ENCODE peak calls at places on chromosomes 16 and 17, in six cellular contexts. I is HCT116, N is GM23248, F is astrocyte, Y is neural progenitor cell, E is H1. O is an unnamed sample.

GRCh38 chr17:66241839-66242238 is 12.6 kb upstream of the APOH start:
- DNase-seq in Y (no peak), E (no peak), I (no peak), F (no peak), N (no peak), O (no peak)

GRCh38 chr16:1612320-1613111 is at the start of gene CRAMP1:
- DNase-seq in E (no peak), Y (peak; percentile 54), N (peak; percentile 67), I (no peak), F (no peak), O (no peak)

GRCh38 chr16:19294156-19294649 is 8.7 kb downstream of the CLEC19A start:
- DNase-seq in F (no peak), I (no peak), E (no peak), Y (no peak), N (no peak), O (no peak)

GRCh38 chr16:89412811-89413210 is 77.5 kb downstream of the ANKRD11 start:
- DNase-seq in E (no peak), N (no peak), I (no peak), F (no peak), Y (peak; percentile 78), O (no peak)

GRCh38 chr16:46929378-46930332 is 43.8 kb downstream of the DNAJA2 start:
- DNase-seq in N (peak; percentile 66), Y (peak; percentile 70), I (peak; percentile 18), E (peak; percentile 94), F (peak; percentile 11), O (peak; percentile 47)

GRCh38 chr16:80369559-80369958 is 171.2 kb upstream of the DYNLRB2 start:
- DNase-seq in N (peak; percentile 78), E (peak; percentile 52), I (no peak), Y (peak; percentile 84), F (peak; percentile 41), O (peak; percentile 64)

GRCh38 chr17:76597156-76598003 is 11.7 kb upstream of the ST6GALNAC2 start:
- DNase-seq in E (no peak), N (no peak), I (no peak), Y (no peak), F (no peak), O (no peak)

GRCh38 chr17:44400226-44400847 is 10.9 kb upstream of the ITGA2B start:
- DNase-seq in F (no peak), Y (peak; percentile 18), N (peak; percentile 49), E (peak; percentile 43), I (peak; percentile 12), O (peak; percentile 14)

GRCh38 chr17:50110591-50111349 is 15.6 kb downstream of the PDK2 start:
- DNase-seq in F (no peak), I (no peak), N (no peak), E (no peak), Y (no peak), O (no peak)

GRCh38 chr16:30184430-30185140 is 1.2 kb downstream of the CORO1A start:
- DNase-seq in F (no peak), E (peak; percentile 46), Y (no peak), N (no peak), I (no peak), O (no peak)

GRCh38 chr17:40646791-40647548 is 648 bp downstream of the SMARCE1 start:
- DNase-seq in N (peak; percentile 71), I (peak; percentile 28), Y (peak; percentile 62), F (peak; percentile 56), E (no peak), O (peak; percentile 69)

GRCh38 chr17:68019336-68019674 is 16.2 kb upstream of the KPNA2 start:
- DNase-seq in E (no peak), F (no peak), N (no peak), Y (no peak), I (no peak), O (no peak)

GRCh38 chr17:65564793-65565192 is 3.3 kb upstream of the AXIN2 start:
- DNase-seq in Y (peak; percentile 52), E (no peak), I (no peak), N (no peak), F (peak; percentile 32), O (peak; percentile 54)

GRCh38 chr16:73054732-73055481 is 7.0 kb upstream of the ZFHX3 start:
- DNase-seq in F (peak; percentile 69), Y (no peak), N (peak; percentile 58), I (no peak), E (no peak), O (peak; percentile 72)

GRCh38 chr16:53071748-53072301 is 17.0 kb downstream of the CHD9 start:
- DNase-seq in N (no peak), F (no peak), I (no peak), Y (no peak), E (no peak), O (peak; percentile 28)

GRCh38 chr16:80993293-80993691 is 13.4 kb downstream of the CMC2 start:
- DNase-seq in E (no peak), I (no peak), Y (no peak), F (peak; percentile 98), N (peak; percentile 93), O (peak; percentile 98)

GRCh38 chr17:40319651-40320550 is 10.9 kb downstream of the RARA start:
- DNase-seq in Y (no peak), F (no peak), N (peak; percentile 53), E (no peak), I (no peak), O (no peak)

GRCh38 chr17:67020293-67020766 is 24.0 kb upstream of the CACNG1 start:
- DNase-seq in I (no peak), N (no peak), Y (no peak), F (no peak), E (no peak), O (no peak)

GRCh38 chr16:8655184-8655717 is 19.2 kb upstream of the ABAT start:
- DNase-seq in E (no peak), N (peak; percentile 48), F (peak; percentile 7), Y (peak; percentile 49), I (no peak), O (peak; percentile 39)

GRCh38 chr16:1407749-1408148 is 6.8 kb downstream of the UNKL start:
- DNase-seq in E (no peak), N (peak; percentile 61), I (no peak), Y (no peak), F (peak; percentile 34), O (peak; percentile 44)

GRCh38 chr16:54657058-54657708 is 273.5 kb upstream of the IRX5 start:
- DNase-seq in F (peak; percentile 69), E (no peak), Y (no peak), I (peak; percentile 81), N (peak; percentile 76), O (peak; percentile 78)

GRCh38 chr17:21228845-21229244 is 14.9 kb upstream of the TMEM11 start:
- DNase-seq in F (no peak), Y (no peak), I (no peak), E (no peak), N (no peak), O (no peak)

GRCh38 chr16:83713597-83713996 is 94.2 kb upstream of the HSBP1 start:
- DNase-seq in Y (no peak), F (no peak), N (no peak), E (no peak), I (no peak), O (no peak)

GRCh38 chr17:55263565-55264272 is 1.0 kb upstream of the HLF start:
- DNase-seq in F (no peak), N (no peak), Y (peak; percentile 41), I (no peak), E (peak; percentile 51), O (no peak)

GRCh38 chr17:82775033-82775823 is 23.4 kb downstream of the TBCD start:
- DNase-seq in I (peak; percentile 24), F (peak; percentile 10), N (peak; percentile 66), E (peak; percentile 93), Y (peak; percentile 74), O (peak; percentile 40)

GRCh38 chr17:36938566-36939058 is 1.3 kb downstream of the LHX1 start:
- DNase-seq in Y (peak; percentile 70), N (no peak), I (no peak), E (no peak), F (no peak), O (no peak)

GRCh38 chr16:25063865-25064264 is 47.7 kb upstream of the LCMT1 start:
- DNase-seq in E (no peak), I (no peak), F (peak; percentile 80), Y (no peak), N (peak; percentile 70), O (peak; percentile 81)

GRCh38 chr16:25064967-25065366 is 46.6 kb upstream of the LCMT1 start:
- DNase-seq in F (peak; percentile 6), N (peak; percentile 14), Y (peak; percentile 13), I (no peak), E (no peak), O (peak; percentile 6)

GRCh38 chr16:25063102-25063501 is 47.9 kb upstream of the ARHGAP17 start:
- DNase-seq in I (no peak), N (no peak), E (no peak), Y (no peak), F (no peak), O (no peak)

GRCh38 chr16:25065899-25066298 is 45.6 kb upstream of the LCMT1 start:
- DNase-seq in I (no peak), Y (no peak), N (no peak), F (no peak), E (peak; percentile 52), O (no peak)

GRCh38 chr16:25060920-25061319 is 45.8 kb upstream of the ARHGAP17 start:
- DNase-seq in N (no peak), E (no peak), F (no peak), I (no peak), Y (no peak), O (no peak)
- H3K4me2 ChIP-seq in N (no peak overlapping the region), E (no peak overlapping the region), F (no peak overlapping the region), I (no peak overlapping the region), Y (no peak overlapping the region), O (no peak overlapping the region)

GRCh38 chr17:32265192-32265895 is at the start of gene RHBDL3:
- DNase-seq in I (no peak), N (peak; percentile 39), F (no peak), Y (peak; percentile 67), E (no peak), O (no peak)
- TF ChIP-seq EZH2 in I (no peak), N (peak; percentile 61), F (no peak), Y (peak; percentile 40), E (peak; percentile 46), O (peak; percentile 90)

GRCh38 chr16:75957870-75958269 is 231.6 kb upstream of the CPHXL start:
- DNase-seq in I (no peak), N (no peak), E (no peak), F (no peak), Y (no peak), O (no peak)
- H4K20me1 ChIP-seq in I (no peaks in the 10 kb centered on the region), N (no peaks in the 10 kb centered on the region), E (no peaks in the 10 kb centered on the region), F (no peaks in the 10 kb centered on the region), Y (no peaks in the 10 kb centered on the region), O (no peaks in the 10 kb centered on the region)

DNA sequence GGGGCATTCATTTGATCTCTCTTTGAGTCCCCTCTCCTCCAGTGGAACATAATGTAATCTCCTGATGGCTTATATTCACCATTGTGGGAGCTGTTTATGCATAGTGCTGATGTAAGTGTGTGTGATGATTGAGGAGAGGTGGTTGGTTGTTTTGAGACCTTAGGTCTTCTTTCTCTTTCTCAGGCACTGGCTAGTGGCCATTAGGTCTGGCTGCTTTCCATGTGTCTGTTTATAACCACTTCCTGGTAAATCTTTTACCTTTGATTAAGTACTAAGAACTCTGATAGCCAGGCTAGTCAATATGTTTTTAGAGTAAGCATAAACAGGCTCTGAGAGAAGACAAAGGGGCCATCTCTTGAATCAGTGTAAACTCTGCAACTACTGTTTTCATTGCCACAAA is 27.9 kb downstream of the VAT1L start:
- DNase-seq in N (peak; percentile 10), Y (no peak), E (no peak), I (no peak), F (peak; percentile 62), O (peak; percentile 67)
- H3K4me2 ChIP-seq in N (no peak overlapping the region), Y (no peak overlapping the region), E (no peak overlapping the region), I (no peak overlapping the region), F (no peak overlapping the region), O (no peak overlapping the region)

GRCh38 chr17:81371910-81372760 is 23.1 kb upstream of the BAHCC1 start:
- DNase-seq in E (no peak), I (peak; percentile 35), Y (peak; percentile 69), N (peak; percentile 68), F (peak; percentile 7), O (peak; percentile 52)
- TF ChIP-seq EZH2 in E (no peak), I (no peak), Y (no peak), N (no peak), F (no peak), O (no peak)

O was measured in fibroblast of lung.